ENCODE peak calls at places on chromosomes 7 and 10, in ten cellular contexts. L is stimulated activated CD4-positive, alpha-beta T cell treated with anti-CD3 and anti-CD28 coated beads, Interleukin-15, amount 100 ng/mL, for 24 hours; Z is Calu3; G is left lobe of liver; I is dorsolateral prefrontal cortex; S is fibroblast of lung; R is coronary artery; Y is H54; C is iPS DF 19.7; P is activated T-helper 9 cell treated with anti-CD3 and anti-CD28 coated beads, Interleukin-2, amount 50 U/mL, for 16 hours. N is an unnamed sample.

GRCh38 chr7:20798081-20798693 is 11.5 kb upstream of the SP8 start:
- DNase-seq in L (peak), P (no peak), C (no peak), Z (peak), R (no peak), S (peak), Y (peak), G (peak), I (no peak), N (peak)

GRCh38 chr7:16889851-16890443 is 8.2 kb upstream of the AGR3 start:
- DNase-seq in Z (no peak), S (no peak), Y (no peak), R (no peak), C (no peak), P (no peak), I (no peak), L (no peak), G (no peak), N (no peak)

GRCh38 chr10:1581189-1581588 is 156.1 kb downstream of the ADARB2 start:
- DNase-seq in Y (no peak), R (no peak), L (no peak), I (no peak), P (no peak), C (no peak), G (no peak), Z (no peak), S (no peak), N (no peak)

GRCh38 chr7:77727527-77727926 is 31.3 kb downstream of the RSBN1L start:
- DNase-seq in Y (no peak), S (no peak), P (no peak), L (no peak), I (no peak), G (no peak), Z (no peak), R (no peak), C (no peak), N (no peak)

GRCh38 chr10:29648114-29648982 is 13.6 kb upstream of the SVIL start:
- DNase-seq in C (no peak), L (peak), G (peak), I (no peak), S (peak), P (no peak), R (no peak), Y (no peak), Z (no peak), N (no peak)

GRCh38 chr7:149633976-149634945 is 136.7 kb upstream of the ZNF746 start:
- DNase-seq in P (no peak), Z (no peak), L (no peak), G (no peak), R (peak), I (no peak), C (no peak), S (no peak), Y (no peak), N (no peak)

GRCh38 chr10:33341638-33342037 is 7.2 kb upstream of the NRP1 start:
- DNase-seq in G (no peak), S (peak), P (no peak), C (no peak), Y (no peak), L (no peak), Z (no peak), I (no peak), R (no peak), N (no peak)

GRCh38 chr10:124180947-124181549 is 87.7 kb upstream of the CHST15 start:
- DNase-seq in L (peak), Y (peak), R (no peak), P (no peak), G (no peak), S (peak), C (no peak), Z (no peak), I (no peak), N (peak)